ENCODE peak calls at places on chromosomes 12 and 14, in six cellular contexts. H is trophoblast cell, U is IMR-90, I is neuronal stem cell, E is mesenchymal stem cell, W is H1. A is an unnamed sample.
A peak's percentile ranks its signal among the peaks of the same experiment; 100 is the strongest.

GRCh38 chr14:33406766-33407165 is 468.1 kb downstream of the NPAS3 start:
- DNase-seq in H (no peak), U (no peak), I (no peak), E (no peak), W (no peak), A (no peak)

GRCh38 chr14:92040431-92041040 is 677 bp upstream of the TRIP11 start:
- DNase-seq in H (peak; percentile 3), U (peak; percentile 61), I (peak; percentile 8), E (peak; percentile 46), W (no peak), A (no peak)

GRCh38 chr12:92505373-92506340 is 197.1 kb upstream of the PLEKHG7 start:
- DNase-seq in H (no peak), U (peak; percentile 50), I (peak; percentile 43), E (peak; percentile 57), W (no peak), A (no peak)

GRCh38 chr14:70358631-70359030 is 852 bp downstream of the COX16 start:
- DNase-seq in H (no peak), U (peak; percentile 12), I (no peak), E (no peak), W (no peak), A (no peak)

GRCh38 chr14:91284146-91284790 is 39.8 kb upstream of the GPR68 start:
- DNase-seq in H (peak; percentile 14), U (peak; percentile 71), I (no peak), E (peak; percentile 78), W (no peak), A (no peak)

GRCh38 chr12:15180325-15180724 is 40.9 kb downstream of the RERG start:
- DNase-seq in H (no peak), U (no peak), I (no peak), E (no peak), W (no peak), A (no peak)

GRCh38 chr12:121712462-121713256 is at the start of gene TMEM120B:
- DNase-seq in H (peak; percentile 62), U (peak; percentile 71), I (peak; percentile 77), E (peak; percentile 71), W (peak; percentile 88), A (peak; percentile 86)

GRCh38 chr12:84803661-84804060 is 108.9 kb downstream of the SLC6A15 start:
- DNase-seq in H (no peak), U (no peak), I (no peak), E (no peak), W (no peak), A (no peak)

GRCh38 chr14:24062216-24062980 is 9.0 kb upstream of the CPNE6 start:
- DNase-seq in H (no peak), U (no peak), I (no peak), E (no peak), W (no peak), A (no peak)

GRCh38 chr12:12282761-12283160 is 15.9 kb upstream of the LRP6 start:
- DNase-seq in H (no peak), U (peak; percentile 85), I (no peak), E (peak; percentile 74), W (no peak), A (no peak)
- H3K14ac ChIP-seq in H (no peak overlapping the region), U (peak overlapping the region; percentile 54), I (no peak overlapping the region), E (no peak overlapping the region), W (no peak overlapping the region), A (no peak overlapping the region)

GRCh38 chr14:61535032-61535431 is 160.3 kb upstream of the HIF1A start:
- DNase-seq in H (no peak), U (peak; percentile 58), I (no peak), E (no peak), W (no peak), A (no peak)
- H3K14ac ChIP-seq in H (no peak overlapping the region), U (peak overlapping the region; percentile 82), I (no peak overlapping the region), E (no peak overlapping the region), W (no peak overlapping the region), A (no peak overlapping the region)

GRCh38 chr12:54689034-54689372 is 40.8 kb upstream of the DCD start:
- DNase-seq in H (no peak), U (no peak), I (no peak), E (no peak), W (no peak), A (no peak)
- H3K14ac ChIP-seq in H (no peak overlapping the region), U (no peak overlapping the region), I (no peak overlapping the region), E (no peak overlapping the region), W (no peak overlapping the region), A (no peak overlapping the region)

GRCh38 chr12:6964605-6965025 is 5.8 kb downstream of the PHB2 start:
- DNase-seq in H (no peak), U (no peak), I (no peak), E (no peak), W (no peak), A (no peak)
- H3K14ac ChIP-seq in H (peak overlapping the region; percentile 25), U (no peak overlapping the region), I (no peak overlapping the region), E (no peak overlapping the region), W (no peak overlapping the region), A (no peak overlapping the region)

DNA sequence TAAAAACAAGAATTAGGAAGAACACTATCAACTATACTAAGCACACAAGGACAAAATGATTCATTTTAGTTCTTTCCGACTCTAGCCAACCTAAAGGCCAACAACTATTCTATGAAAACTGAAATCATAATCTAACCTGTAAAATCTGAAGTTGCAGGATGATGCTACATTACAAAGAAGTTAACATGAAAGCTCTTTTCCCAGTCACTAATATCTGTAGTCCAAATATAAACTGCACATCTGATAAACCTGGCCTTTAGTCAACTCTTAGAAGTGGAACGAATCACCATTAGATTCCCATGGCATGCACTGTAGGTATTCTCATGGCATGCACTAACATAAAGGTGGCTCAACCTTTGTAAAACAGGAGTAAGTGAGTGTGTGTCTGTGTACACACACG is 41.7 kb downstream of the BLTP3B start:
- DNase-seq in H (no peak), U (no peak), I (no peak), E (no peak), W (no peak), A (no peak)
- H3K14ac ChIP-seq in H (no peak overlapping the region), U (no peak overlapping the region), I (no peak overlapping the region), E (no peak overlapping the region), W (no peak overlapping the region), A (no peak overlapping the region)

GRCh38 chr12:47080725-47081502 is 1.2 kb upstream of the AMIGO2 start:
- DNase-seq in H (peak; percentile 59), U (peak; percentile 50), I (no peak), E (peak; percentile 79), W (no peak), A (no peak)
- H3K14ac ChIP-seq in H (no peak overlapping the region), U (peak overlapping the region; percentile 93), I (no peak overlapping the region), E (no peak overlapping the region), W (no peak overlapping the region), A (no peak overlapping the region)